ENCODE peak calls at places on chromosomes 13 and 19, in five cellular contexts. X is left ventricle myocardium inferior, Q is transverse colon, H is tibial artery, G is cardiac muscle cell. D is an unnamed sample. For H3K4me1, the result is how much of the 10 kb centered on the place peaks cover.

GRCh38 chr13:101755228-101755887 is 302.9 kb downstream of the ITGBL1 start:
- DNase-seq in X (no peak), Q (no peak), H (no peak), G (no peak), D (no peak)

GRCh38 chr13:100124265-100124664 is 35.4 kb downstream of the PCCA start:
- DNase-seq in X (no peak), Q (no peak), H (no peak), G (no peak), D (no peak)

GRCh38 chr13:25922373-25922772 is 129.4 kb downstream of the SHISA2 start:
- DNase-seq in X (no peak), Q (no peak), H (no peak), G (no peak), D (no peak)

GRCh38 chr13:37869756-37870488 is at the start of gene TRPC4:
- DNase-seq in X (peak), Q (peak), H (peak), G (peak), D (peak)

GRCh38 chr13:64239372-64239771 is 2823.7 kb upstream of the PCDH20 start:
- DNase-seq in X (no peak), Q (no peak), H (no peak), G (peak), D (no peak)

GRCh38 chr13:109271991-109272454 is 514.4 kb downstream of the IRS2 start:
- DNase-seq in X (no peak), Q (no peak), H (no peak), G (no peak), D (no peak)

GRCh38 chr13:46134494-46134893 is 29.7 kb upstream of the CPB2 start:
- DNase-seq in X (no peak), Q (no peak), H (no peak), G (no peak), D (no peak)

GRCh38 chr13:28100149-28101121 is at the start of gene FLT3:
- DNase-seq in X (peak), Q (peak), H (no peak), G (peak), D (no peak)

GRCh38 chr19:34504809-34505291 is 23.3 kb downstream of the WTIP start:
- DNase-seq in X (no peak), Q (no peak), H (no peak), G (no peak), D (no peak)

GRCh38 chr19:51382004-51382403 is 5.8 kb downstream of the LIM2 start:
- DNase-seq in X (no peak), Q (no peak), H (no peak), G (no peak), D (no peak)

GRCh38 chr19:482186-483041 is 13.9 kb upstream of the MADCAM1 start:
- DNase-seq in X (no peak), Q (no peak), H (no peak), G (no peak), D (no peak)

GRCh38 chr19:2619076-2619475 is 83.4 kb downstream of the GNG7 start:
- DNase-seq in X (no peak), Q (no peak), H (no peak), G (peak), D (no peak)

GRCh38 chr19:23402388-23402787 is 7.1 kb upstream of the ZNF91 start:
- DNase-seq in X (no peak), Q (no peak), H (no peak), G (no peak), D (no peak)

GRCh38 chr13:40384976-40385857 is 281.2 kb downstream of the FOXO1 start:
- DNase-seq in X (no peak), Q (no peak), H (no peak), G (no peak), D (no peak)

GRCh38 chr13:50387124-50387581 is 371.9 kb downstream of the KCNRG start:
- DNase-seq in X (peak), Q (peak), H (no peak), G (no peak), D (no peak)

GRCh38 chr19:41616785-41617621 is 9.9 kb downstream of the CEACAM4 start:
- DNase-seq in X (no peak), Q (no peak), H (no peak), G (peak), D (no peak)

GRCh38 chr13:101916108-101916757 is 463.8 kb downstream of the ITGBL1 start:
- DNase-seq in X (peak), Q (no peak), H (no peak), G (peak), D (no peak)

GRCh38 chr19:16325671-16326400 is 1.2 kb downstream of the KLF2 start:
- DNase-seq in X (no peak), Q (peak), H (peak), G (peak), D (peak)

GRCh38 chr19:4144666-4145261 is 8.7 kb upstream of the CREB3L3 start:
- DNase-seq in X (no peak), Q (peak), H (no peak), G (peak), D (no peak)

GRCh38 chr13:48448963-48449614 is 36.2 kb upstream of the LPAR6 start:
- DNase-seq in X (no peak), Q (no peak), H (no peak), G (peak), D (no peak)

GRCh38 chr13:113350065-113350937 is 13.6 kb downstream of the GRTP1 start:
- DNase-seq in X (no peak), Q (no peak), H (no peak), G (no peak), D (no peak)

GRCh38 chr19:2329162-2329505 is 650 bp downstream of the SPPL2B start:
- DNase-seq in X (no peak), Q (no peak), H (no peak), G (no peak), D (no peak)

GRCh38 chr19:14237011-14237941 is 31.3 kb upstream of the ADGRL1 start:
- DNase-seq in X (no peak), Q (no peak), H (no peak), G (no peak), D (no peak)

GRCh38 chr19:10808937-10809655 is 26.9 kb downstream of the TMED1 start:
- DNase-seq in X (no peak), Q (no peak), H (no peak), G (peak), D (no peak)

GRCh38 chr13:31765441-31765840 is 26.1 kb downstream of the RXFP2 start:
- DNase-seq in X (no peak), Q (no peak), H (no peak), G (peak), D (no peak)

GRCh38 chr13:20828540-20829364 is 55.0 kb upstream of the EEF1AKMT1 start:
- DNase-seq in X (no peak), Q (peak), H (no peak), G (peak), D (peak)

GRCh38 chr13:91930687-91931086 is 532.3 kb downstream of the GPC5 start:
- DNase-seq in X (no peak), Q (no peak), H (no peak), G (no peak), D (no peak)

GRCh38 chr19:36009220-36009619 is 607 bp upstream of the SYNE4 start:
- DNase-seq in X (peak), Q (peak), H (peak), G (peak), D (no peak)
- H3K27ac ChIP-seq in X (peak), Q (peak), H (peak), G (no peak), D (no peak)

DNA sequence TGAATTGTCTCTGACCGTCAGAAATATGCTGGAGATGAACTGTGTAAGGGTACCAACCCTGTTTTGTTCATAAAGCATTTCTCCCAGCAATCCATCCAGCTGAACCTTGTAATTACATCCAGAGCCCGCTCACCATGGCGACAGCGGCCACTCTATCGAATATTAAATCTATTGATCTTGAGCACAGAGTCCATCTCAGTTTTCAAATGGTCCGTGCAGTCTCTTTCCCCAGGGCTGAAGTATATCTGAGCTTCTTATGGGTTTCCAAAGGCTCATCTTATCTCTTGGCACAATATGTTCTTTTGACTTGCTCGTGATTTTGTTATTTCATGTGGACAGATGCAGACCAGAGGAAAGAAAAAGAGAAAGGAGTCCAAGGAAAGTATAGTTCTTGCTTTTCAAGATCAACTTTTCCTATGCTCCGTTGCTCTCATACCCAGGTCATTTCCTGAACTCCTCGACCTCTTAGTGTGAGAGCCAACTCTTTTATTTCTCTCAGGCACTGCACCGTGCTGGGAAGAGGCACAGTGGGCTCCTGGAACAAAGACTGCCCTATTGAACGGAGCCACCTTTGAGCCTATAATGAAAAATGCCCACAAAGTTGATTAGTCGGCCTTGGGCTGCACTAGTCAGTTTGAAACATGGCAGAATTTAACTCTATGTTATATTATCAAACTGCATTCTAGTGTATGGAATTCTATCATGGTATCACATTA is 66.7 kb downstream of the RFC3 start:
- DNase-seq in X (no peak), Q (no peak), H (no peak), G (peak), D (no peak)
- H3K4me1 ChIP-seq in X (under half), Q (under half), H (under half), G (under half), D (under half)

GRCh38 chr19:55677572-55678028 is 2.6 kb downstream of the EPN1 start:
- DNase-seq in X (no peak), Q (no peak), H (no peak), G (no peak), D (no peak)

GRCh38 chr19:55675661-55676354 is 782 bp downstream of the EPN1 start:
- DNase-seq in X (no peak), Q (no peak), H (no peak), G (no peak), D (no peak)

GRCh38 chr19:55676889-55677505 is 2.0 kb downstream of the EPN1 start:
- DNase-seq in X (no peak), Q (no peak), H (no peak), G (no peak), D (no peak)

GRCh38 chr19:55674841-55675660 is at the start of gene EPN1:
- DNase-seq in X (peak), Q (peak), H (peak), G (peak), D (peak)

DNA sequence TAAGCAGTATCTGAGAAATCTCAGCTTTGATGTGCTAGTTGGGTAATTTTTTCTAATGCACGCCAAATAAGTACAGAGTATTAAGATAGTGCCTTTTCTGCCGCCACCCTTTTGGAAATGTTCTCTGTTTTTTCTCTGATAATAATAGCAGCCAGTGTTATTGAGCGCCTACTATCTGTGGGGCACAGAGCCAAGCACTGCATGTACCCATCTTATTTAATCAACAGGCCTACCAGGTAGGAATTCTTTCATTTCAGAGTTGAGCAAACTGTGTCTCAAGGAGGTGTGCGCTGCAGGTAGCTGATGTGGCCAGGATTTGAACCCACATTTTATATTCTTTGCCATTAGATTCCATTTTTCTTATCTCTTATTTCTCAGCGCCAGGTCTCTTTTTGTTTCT is 1.4 kb downstream of the EPN1 start:
- DNase-seq in X (no peak), Q (no peak), H (no peak), G (peak), D (no peak)
- H3K4me3 ChIP-seq in X (peak), Q (peak), H (peak), G (peak), D (no peak)

GRCh38 chr13:43363156-43363918 is 340.0 kb downstream of the DNAJC15 start:
- DNase-seq in X (no peak), Q (no peak), H (no peak), G (peak), D (no peak)
- H3K27ac ChIP-seq in X (no peak), Q (peak), H (no peak), G (no peak), D (no peak)

GRCh38 chr13:93226065-93226622 is 463 bp upstream of the GPC6 start:
- DNase-seq in X (no peak), Q (no peak), H (no peak), G (no peak), D (no peak)

GRCh38 chr13:93226623-93227279 is at the start of gene GPC6:
- DNase-seq in X (no peak), Q (peak), H (peak), G (peak), D (no peak)

GRCh38 chr13:93227906-93228801 is 1.5 kb downstream of the GPC6 start:
- DNase-seq in X (peak), Q (peak), H (peak), G (peak), D (no peak)

GRCh38 chr13:93225610-93226009 is 997 bp upstream of the GPC6 start:
- DNase-seq in X (no peak), Q (no peak), H (no peak), G (no peak), D (no peak)

GRCh38 chr13:93227280-93227905 is 786 bp downstream of the GPC6 start:
- DNase-seq in X (no peak), Q (peak), H (peak), G (peak), D (no peak)
- H3K4me1 ChIP-seq in X (under half), Q (under half), H (under half), G (under half), D (under half)

D was measured in iPS DF 6.9.